ENCODE peak calls at places on chromosomes 6 and 20, in five cellular contexts. E, A, Z, S and G are unnamed samples.

GRCh38 chr6:89859744-89860143 is 30.1 kb downstream of the CASP8AP2 start:
- DNase-seq in A (no peak), E (no peak), S (no peak), Z (no peak), G (no peak)

GRCh38 chr20:46939031-46939430 is 44.4 kb downstream of the EYA2 start:
- DNase-seq in S (no peak), Z (no peak), A (no peak), E (no peak), G (no peak)

GRCh38 chr20:1528811-1529210 is 28.7 kb downstream of the SIRPD start:
- DNase-seq in Z (no peak), E (no peak), A (no peak), S (no peak), G (no peak)

GRCh38 chr6:158910484-158911075 is 89.4 kb downstream of the RSPH3 start:
- DNase-seq in Z (no peak), E (no peak), A (no peak), S (no peak), G (no peak)

GRCh38 chr20:52142801-52143200 is 48.8 kb downstream of the ZFP64 start:
- DNase-seq in Z (no peak), S (no peak), A (no peak), E (no peak), G (no peak)

GRCh38 chr20:25227317-25227831 is 20.5 kb upstream of the PYGB start:
- DNase-seq in E (no peak), Z (no peak), A (no peak), S (no peak), G (no peak)

GRCh38 chr20:33824852-33825251 is 13.7 kb downstream of the CHMP4B start:
- DNase-seq in E (no peak), A (no peak), S (no peak), Z (no peak), G (no peak)

GRCh38 chr6:9848094-9848493 is 566.8 kb downstream of the TFAP2A start:
- DNase-seq in S (no peak), Z (no peak), E (no peak), A (no peak), G (no peak)

GRCh38 chr6:78984225-78984950 is 93.7 kb downstream of the PHIP start:
- DNase-seq in S (no peak), E (no peak), A (no peak), Z (no peak), G (no peak)

GRCh38 chr6:44122821-44123220 is 4.4 kb downstream of the MRPL14 start:
- DNase-seq in Z (no peak), S (no peak), E (no peak), A (no peak), G (no peak)

GRCh38 chr6:156841508-156841907 is 64.3 kb downstream of the ARID1B start:
- DNase-seq in A (no peak), S (no peak), E (no peak), Z (no peak), G (no peak)

GRCh38 chr20:25848222-25848621 is 151.6 kb upstream of the ZNF337 start:
- DNase-seq in E (no peak), S (no peak), A (no peak), Z (peak; percentile 25), G (no peak)

GRCh38 chr20:25195962-25196700 is 619 bp downstream of the ENTPD6 start:
- DNase-seq in S (no peak), E (peak; percentile 20), Z (no peak), A (peak; percentile 86), G (peak; percentile 68)

GRCh38 chr6:155078331-155078745 is 83.2 kb downstream of the TIAM2 start:
- DNase-seq in Z (no peak), E (no peak), S (no peak), A (no peak), G (peak; percentile 36)

GRCh38 chr6:38933426-38933825 is 115.2 kb upstream of the GLP1R start:
- DNase-seq in E (no peak), S (no peak), Z (no peak), A (peak; percentile 28), G (no peak)

GRCh38 chr20:11387189-11387754 is 530.4 kb upstream of the BTBD3 start:
- DNase-seq in S (no peak), Z (peak; percentile 67), E (no peak), A (no peak), G (no peak)

GRCh38 chr20:35055445-35056276 is 36.9 kb downstream of the TRPC4AP start:
- DNase-seq in S (no peak), E (no peak), Z (no peak), A (no peak), G (no peak)

GRCh38 chr6:71082033-71082620 is 125.3 kb upstream of the B3GAT2 start:
- DNase-seq in A (no peak), S (no peak), Z (no peak), E (no peak), G (no peak)

GRCh38 chr6:45021652-45022051 is 306.5 kb upstream of the RUNX2 start:
- DNase-seq in E (no peak), A (no peak), Z (no peak), S (no peak), G (no peak)

GRCh38 chr6:42758756-42759430 is 13.0 kb upstream of the TBCC start:
- DNase-seq in A (no peak), E (no peak), Z (no peak), S (no peak), G (no peak)

GRCh38 chr6:155765275-155766194 is 309.9 kb upstream of the NOX3 start:
- DNase-seq in A (no peak), E (no peak), Z (no peak), S (no peak), G (no peak)